ENCODE peak calls at places on chromosome 2, in ten cellular contexts. M is heart left ventricle; A is right cardiac atrium; I is activated effector memory CD4-positive, alpha-beta T cell treated with anti-CD3 and anti-CD28 coated beads, Interleukin-2, amount 50 U/mL, for 16 hours; Y is A172; R is HT-29; T is lung; K is cardiac septum; H is left lobe of liver; U is GM04503. C is an unnamed sample.

GRCh38 chr2:197498937-197499593 is 575 bp downstream of the HSPD1 start:
- DNase-seq in T (peak), A (peak), H (peak), R (peak), I (peak), Y (peak), U (no peak), K (peak), M (peak), C (peak)

GRCh38 chr2:175074478-175074877 is 69.3 kb upstream of the CHN1 start:
- DNase-seq in Y (no peak), K (no peak), U (no peak), M (no peak), A (no peak), I (no peak), R (no peak), H (no peak), T (no peak), C (no peak)

GRCh38 chr2:96819876-96820511 is 3.9 kb downstream of the CNNM3 start:
- DNase-seq in U (no peak), M (no peak), T (no peak), H (no peak), K (no peak), R (no peak), Y (no peak), A (peak), I (no peak), C (no peak)

GRCh38 chr2:209422191-209422754 is 1.6 kb upstream of the MAP2 start:
- DNase-seq in K (no peak), R (no peak), T (no peak), A (no peak), U (no peak), H (no peak), I (no peak), Y (no peak), M (no peak), C (no peak)

GRCh38 chr2:23916727-23917458 is 10.0 kb downstream of the ATAD2B start:
- DNase-seq in I (peak), M (no peak), T (no peak), K (no peak), H (no peak), U (no peak), Y (no peak), A (no peak), R (peak), C (no peak)

GRCh38 chr2:227118353-227118752 is 45.7 kb downstream of the COL4A4 start:
- DNase-seq in H (no peak), T (no peak), R (no peak), K (no peak), U (no peak), M (no peak), A (no peak), I (no peak), Y (no peak), C (no peak)

GRCh38 chr2:120398051-120398960 is 52.4 kb downstream of the INHBB start:
- DNase-seq in T (no peak), K (peak), I (peak), U (peak), H (peak), M (no peak), A (no peak), Y (no peak), R (no peak), C (peak)

GRCh38 chr2:75657794-75658193 is 11.2 kb downstream of the MRPL19 start:
- DNase-seq in T (no peak), M (no peak), H (no peak), U (no peak), Y (no peak), R (no peak), K (no peak), A (no peak), I (no peak), C (no peak)

GRCh38 chr2:24986397-24986796 is 14.6 kb upstream of the DNAJC27 start:
- DNase-seq in R (no peak), K (no peak), M (peak), Y (no peak), I (no peak), U (no peak), A (no peak), H (peak), T (no peak), C (no peak)

GRCh38 chr2:237432484-237433092 is 18.6 kb upstream of the COL6A3 start:
- DNase-seq in A (peak), I (peak), H (no peak), T (no peak), K (no peak), R (peak), M (no peak), Y (peak), U (no peak), C (peak)

GRCh38 chr2:21317131-21317530 is 193.4 kb downstream of the TDRD15 start:
- DNase-seq in I (no peak), R (peak), M (peak), U (no peak), K (no peak), A (no peak), H (no peak), Y (peak), T (peak), C (peak)

GRCh38 chr2:231306791-231307440 is 88.6 kb upstream of the B3GNT7 start:
- DNase-seq in Y (no peak), K (no peak), A (no peak), M (no peak), R (no peak), T (peak), H (no peak), I (no peak), U (no peak), C (no peak)

GRCh38 chr2:20449501-20450200 is 2.8 kb downstream of the RHOB start:
- DNase-seq in R (peak), T (no peak), H (peak), Y (no peak), A (no peak), I (peak), U (no peak), K (no peak), M (no peak), C (no peak)

GRCh38 chr2:120870467-120870788 is 134.8 kb downstream of the GLI2 start:
- DNase-seq in Y (no peak), R (no peak), U (no peak), T (no peak), M (no peak), A (no peak), H (no peak), K (no peak), I (no peak), C (no peak)

GRCh38 chr2:9285385-9285784 is 78.8 kb downstream of the ASAP2 start:
- DNase-seq in U (no peak), M (no peak), A (no peak), Y (no peak), H (no peak), T (no peak), I (no peak), R (no peak), K (no peak), C (no peak)

GRCh38 chr2:47260971-47261370 is 105.9 kb upstream of the STPG4 start:
- DNase-seq in M (no peak), Y (no peak), U (no peak), A (no peak), T (no peak), I (no peak), K (no peak), H (no peak), R (no peak), C (no peak)

GRCh38 chr2:9918275-9918674 is 33.2 kb upstream of the GRHL1 start:
- DNase-seq in A (no peak), R (no peak), T (no peak), K (no peak), M (no peak), Y (peak), I (no peak), U (no peak), H (no peak), C (no peak)

GRCh38 chr2:82340578-82341053 is 2036.1 kb upstream of the LRRTM1 start:
- DNase-seq in Y (no peak), I (no peak), A (no peak), K (no peak), H (no peak), R (no peak), U (no peak), M (no peak), T (no peak), C (no peak)

GRCh38 chr2:48448274-48449061 is 81.5 kb upstream of the STON1 start:
- DNase-seq in I (no peak), U (peak), M (no peak), A (no peak), K (no peak), Y (peak), T (no peak), H (no peak), R (no peak), C (no peak)

GRCh38 chr2:35410431-35411061 is 945.0 kb upstream of the CRIM1 start:
- DNase-seq in M (peak), A (peak), U (no peak), K (no peak), Y (peak), H (peak), T (peak), I (peak), R (peak), C (peak)

GRCh38 chr2:217908544-217908943 is 94.3 kb downstream of the TNS1 start:
- DNase-seq in A (no peak), T (no peak), H (no peak), M (peak), I (no peak), R (no peak), Y (no peak), U (no peak), K (no peak), C (peak)

GRCh38 chr2:203360833-203361430 is 32.7 kb downstream of the ABI2 start:
- DNase-seq in T (no peak), Y (no peak), M (peak), U (no peak), I (no peak), K (no peak), R (no peak), A (no peak), H (no peak), C (peak)

GRCh38 chr2:196113061-196113974 is 44.7 kb upstream of the DNAH7 start:
- DNase-seq in U (no peak), M (no peak), H (no peak), T (no peak), A (no peak), K (no peak), R (peak), I (no peak), Y (peak), C (no peak)

GRCh38 chr2:143513081-143513480 is 383.9 kb downstream of the ARHGAP15 start:
- DNase-seq in Y (peak), R (peak), H (no peak), K (no peak), A (no peak), I (no peak), M (no peak), T (no peak), U (no peak), C (peak)

GRCh38 chr2:9095226-9095625 is 91.7 kb upstream of the MBOAT2 start:
- DNase-seq in H (no peak), K (no peak), I (peak), R (no peak), U (no peak), T (no peak), M (no peak), A (no peak), Y (no peak), C (no peak)

GRCh38 chr2:72114693-72115051 is 33.0 kb downstream of the CYP26B1 start:
- DNase-seq in Y (no peak), R (no peak), A (no peak), U (no peak), T (peak), M (no peak), K (peak), I (no peak), H (no peak), C (no peak)

GRCh38 chr2:37632310-37632709 is 39.1 kb downstream of the CDC42EP3 start:
- DNase-seq in T (no peak), R (no peak), Y (no peak), I (no peak), H (no peak), K (no peak), M (no peak), U (no peak), A (no peak), C (no peak)

GRCh38 chr2:235050992-235051351 is 99.2 kb downstream of the SH3BP4 start:
- DNase-seq in R (peak), Y (peak), K (peak), I (peak), A (peak), H (peak), T (peak), U (peak), M (peak), C (peak)

GRCh38 chr2:65637061-65637460 is 204.7 kb upstream of the SPRED2 start:
- DNase-seq in M (no peak), I (no peak), H (no peak), T (no peak), U (no peak), A (no peak), R (no peak), Y (no peak), K (no peak), C (no peak)

GRCh38 chr2:38981061-38981669 is 91.5 kb downstream of the ARHGEF33 start:
- DNase-seq in I (no peak), Y (no peak), H (no peak), T (no peak), U (no peak), K (no peak), M (no peak), A (no peak), R (no peak), C (no peak)

GRCh38 chr2:149827585-149828156 is 240.1 kb upstream of the MMADHC start:
- DNase-seq in Y (no peak), H (no peak), U (no peak), T (no peak), M (no peak), A (no peak), K (no peak), I (no peak), R (no peak), C (no peak)

GRCh38 chr2:36277876-36278523 is 77.6 kb upstream of the CRIM1 start:
- DNase-seq in H (no peak), A (no peak), T (no peak), Y (peak), R (no peak), I (no peak), K (no peak), M (no peak), U (no peak), C (no peak)

GRCh38 chr2:194346189-194346588 is 1310.8 kb upstream of the SLC39A10 start:
- DNase-seq in T (no peak), U (no peak), K (no peak), R (no peak), A (no peak), M (no peak), H (no peak), Y (no peak), I (no peak), C (no peak)

GRCh38 chr2:18435425-18436037 is 124.9 kb downstream of the RDH14 start:
- DNase-seq in K (no peak), H (no peak), A (no peak), T (no peak), Y (peak), M (no peak), U (no peak), R (peak), I (no peak), C (no peak)

GRCh38 chr2:217105733-217106649 is 246.1 kb upstream of the TNP1 start:
- DNase-seq in U (peak), M (no peak), T (no peak), H (no peak), I (no peak), A (no peak), K (no peak), R (peak), Y (peak), C (no peak)

C was measured in Right ventricle myocardium superior.